ENCODE peak calls at places on chromosomes 3 and 15, in four cellular contexts. D is IMR-90, A is K562, Q is GM12878. R is an unnamed sample.

GRCh38 chr15:74816624-74817369 is 4.2 kb downstream of the LMAN1L start:
- DNase-seq in D (no peak), A (no peak), Q (no peak), R (peak; percentile 59)

GRCh38 chr15:34729886-34730285 is 24.9 kb downstream of the GJD2 start:
- DNase-seq in D (no peak), A (no peak), Q (no peak), R (no peak)

GRCh38 chr3:192481638-192482037 is 245.7 kb downstream of the FGF12 start:
- DNase-seq in D (peak; percentile 20), A (no peak), Q (no peak), R (no peak)

GRCh38 chr3:21435871-21436270 is 315.1 kb downstream of the ZNF385D start:
- DNase-seq in D (peak; percentile 92), A (no peak), Q (no peak), R (no peak)

GRCh38 chr15:36323607-36324006 is 255.8 kb upstream of the CDIN1 start:
- DNase-seq in D (no peak), A (no peak), Q (no peak), R (no peak)

GRCh38 chr3:34408088-34408487 is 609.7 kb downstream of the PDCD6IP start:
- DNase-seq in D (no peak), A (no peak), Q (peak; percentile 8), R (no peak)

GRCh38 chr3:176650478-176650877 is 546.8 kb downstream of the TBL1XR1 start:
- DNase-seq in D (peak; percentile 35), A (peak; percentile 27), Q (no peak), R (no peak)

GRCh38 chr3:151707216-151707615 is 26.5 kb upstream of the AADACL2 start:
- DNase-seq in D (peak; percentile 55), A (no peak), Q (no peak), R (no peak)

GRCh38 chr3:117433439-117433838 is 723.9 kb downstream of the TUSC7 start:
- DNase-seq in D (no peak), A (no peak), Q (no peak), R (no peak)

GRCh38 chr15:39488498-39488897 is 92.4 kb upstream of the THBS1 start:
- DNase-seq in D (peak; percentile 38), A (no peak), Q (no peak), R (no peak)

GRCh38 chr3:138407236-138407907 is 27.0 kb upstream of the ESYT3 start:
- DNase-seq in D (no peak), A (no peak), Q (no peak), R (no peak)

GRCh38 chr3:67192466-67192865 is 194.4 kb downstream of the KBTBD8 start:
- DNase-seq in D (no peak), A (no peak), Q (no peak), R (no peak)

GRCh38 chr15:55590788-55591187 is 2.6 kb upstream of the PYGO1 start:
- DNase-seq in D (no peak), A (no peak), Q (no peak), R (no peak)

GRCh38 chr3:186273586-186273985 is 88.4 kb downstream of the DGKG start:
- DNase-seq in D (no peak), A (no peak), Q (no peak), R (no peak)

GRCh38 chr3:188390775-188391443 is 237.0 kb downstream of the LPP start:
- DNase-seq in D (no peak), A (no peak), Q (no peak), R (no peak)

GRCh38 chr3:127534564-127534963 is 56.0 kb downstream of the TPRA1 start:
- DNase-seq in D (no peak), A (no peak), Q (no peak), R (no peak)

GRCh38 chr3:142586803-142587406 is 8.4 kb upstream of the ATR start:
- DNase-seq in D (peak; percentile 73), A (peak; percentile 77), Q (no peak), R (peak; percentile 64)

GRCh38 chr15:65887565-65887964 is 18.3 kb downstream of the RAB11A start:
- DNase-seq in D (no peak), A (no peak), Q (no peak), R (no peak)

GRCh38 chr15:99598296-99598695 is 32.5 kb downstream of the MEF2A start:
- DNase-seq in D (no peak), A (no peak), Q (no peak), R (no peak)

GRCh38 chr3:58173029-58173669 is 37.6 kb downstream of the DNASE1L3 start:
- DNase-seq in D (no peak), A (peak; percentile 61), Q (no peak), R (no peak)

GRCh38 chr3:49813497-49814174 is at the start of gene UBA7:
- DNase-seq in D (peak; percentile 80), A (peak; percentile 17), Q (no peak), R (no peak)

GRCh38 chr3:50297896-50298725 is 1.1 kb downstream of the HYAL3 start:
- DNase-seq in D (no peak), A (peak; percentile 54), Q (no peak), R (peak; percentile 42)

GRCh38 chr15:60580650-60581415 is 101.9 kb upstream of the ICE2 start:
- DNase-seq in D (no peak), A (no peak), Q (no peak), R (no peak)

GRCh38 chr3:55376753-55377347 is 110.3 kb downstream of the WNT5A start:
- DNase-seq in D (no peak), A (no peak), Q (no peak), R (no peak)

GRCh38 chr3:4532535-4533112 is 39.5 kb downstream of the ITPR1 start:
- DNase-seq in D (no peak), A (peak; percentile 66), Q (no peak), R (peak; percentile 42)

GRCh38 chr3:21752749-21753347 is 1.8 kb upstream of the ZNF385D start:
- DNase-seq in D (peak; percentile 49), A (peak; percentile 30), Q (no peak), R (peak; percentile 60)

GRCh38 chr3:47578691-47579632 is at the start of gene CSPG5:
- DNase-seq in D (no peak), A (peak; percentile 52), Q (no peak), R (peak; percentile 85)

GRCh38 chr3:24981924-24982323 is 446.1 kb upstream of the RARB start:
- DNase-seq in D (no peak), A (no peak), Q (no peak), R (no peak)

GRCh38 chr15:94582368-94582767 is 351.0 kb downstream of the MCTP2 start:
- DNase-seq in D (no peak), A (peak; percentile 46), Q (peak; percentile 9), R (peak; percentile 12)

GRCh38 chr15:67827561-67828378 is 2.5 kb downstream of the SKOR1 start:
- DNase-seq in D (no peak), A (no peak), Q (no peak), R (no peak)

GRCh38 chr15:25477816-25478215 is 39.0 kb upstream of the UBE3A start:
- DNase-seq in D (no peak), A (no peak), Q (no peak), R (no peak)

GRCh38 chr3:46369675-46370132 is 1.0 kb upstream of the CCR5 start:
- DNase-seq in D (no peak), A (no peak), Q (no peak), R (no peak)

GRCh38 chr15:80266113-80266512 is 14.1 kb upstream of the CTXND1 start:
- DNase-seq in D (no peak), A (no peak), Q (no peak), R (no peak)

GRCh38 chr15:27598251-27599045 is 500.7 kb downstream of the OCA2 start:
- DNase-seq in D (no peak), A (peak; percentile 23), Q (no peak), R (no peak)

GRCh38 chr15:66619152-66619903 is 53.5 kb upstream of the LCTL start:
- DNase-seq in D (peak; percentile 68), A (peak; percentile 86), Q (no peak), R (peak; percentile 90)

GRCh38 chr15:73956276-73957086 is 30.2 kb downstream of the LOXL1 start:
- DNase-seq in D (peak; percentile 92), A (no peak), Q (no peak), R (no peak)

GRCh38 chr3:4906107-4906621 is 73.1 kb upstream of the BHLHE40 start:
- DNase-seq in D (peak; percentile 36), A (peak; percentile 70), Q (no peak), R (peak; percentile 47)

GRCh38 chr15:101017935-101018849 is 99.0 kb downstream of the LRRK1 start:
- DNase-seq in D (peak; percentile 61), A (no peak), Q (no peak), R (no peak)

DNA sequence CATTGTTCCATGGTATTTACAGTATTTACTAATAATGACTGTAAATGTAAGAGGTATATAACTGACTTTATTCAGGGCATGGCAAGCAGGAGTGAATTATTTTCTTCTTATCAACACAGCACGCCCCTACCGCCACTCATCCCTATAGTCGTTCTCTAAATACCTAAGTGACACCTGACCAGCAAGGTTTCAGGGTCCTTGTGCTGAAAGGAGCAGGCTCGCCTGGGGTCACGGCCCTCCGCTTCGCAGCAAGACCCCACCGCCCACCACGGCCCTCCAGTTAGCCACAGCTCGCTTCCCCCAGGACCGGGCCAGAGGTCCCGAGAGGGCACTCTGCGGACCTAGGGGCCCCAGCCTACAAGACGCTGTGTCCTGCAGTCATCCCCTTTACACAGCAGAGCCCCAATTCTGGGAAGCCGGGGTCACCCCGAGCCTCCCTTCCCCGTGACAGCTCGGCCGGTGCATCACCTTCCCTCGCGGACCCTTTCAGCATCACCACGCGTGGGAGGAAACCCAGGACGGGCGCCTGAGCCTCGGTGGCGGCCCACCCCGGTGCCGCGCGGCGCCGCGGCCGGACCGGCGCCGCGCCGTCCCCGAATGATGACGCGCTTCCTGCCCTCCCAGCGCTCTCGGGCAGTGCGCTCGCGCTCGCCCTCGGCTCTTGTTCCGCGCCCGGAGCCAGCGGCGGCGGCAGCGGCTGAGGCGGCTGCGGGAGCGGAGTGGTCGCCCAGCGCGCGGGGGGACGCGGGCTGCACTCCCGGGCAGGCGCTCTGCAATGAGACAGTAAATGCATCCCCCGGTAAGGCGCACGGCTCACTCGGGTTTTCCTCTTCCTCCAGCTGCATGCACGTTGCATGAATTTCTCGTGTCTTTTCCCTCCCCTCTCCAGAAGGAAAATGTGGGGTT is 225.1 kb upstream of the C2CD4B start:
- DNase-seq in D (peak; percentile 77), A (peak; percentile 87), Q (no peak), R (peak; percentile 94)
- TF ChIP-seq MXI1 in D (peak; percentile 74), A (no peak), Q (peak; percentile 69), R (peak; percentile 66)

GRCh38 chr3:178982138-178982537 is 89.5 kb downstream of the ZMAT3 start:
- DNase-seq in D (peak; percentile 44), A (no peak), Q (no peak), R (no peak)
- TF ChIP-seq RCOR1 in D (no peak), A (no peak), Q (no peak), R (no peak)

GRCh38 chr15:38189651-38190280 is 62.9 kb upstream of the SPRED1 start:
- DNase-seq in D (no peak), A (no peak), Q (no peak), R (no peak)
- TF ChIP-seq MXI1 in D (no peak), A (no peak), Q (no peak), R (no peak)

DNA sequence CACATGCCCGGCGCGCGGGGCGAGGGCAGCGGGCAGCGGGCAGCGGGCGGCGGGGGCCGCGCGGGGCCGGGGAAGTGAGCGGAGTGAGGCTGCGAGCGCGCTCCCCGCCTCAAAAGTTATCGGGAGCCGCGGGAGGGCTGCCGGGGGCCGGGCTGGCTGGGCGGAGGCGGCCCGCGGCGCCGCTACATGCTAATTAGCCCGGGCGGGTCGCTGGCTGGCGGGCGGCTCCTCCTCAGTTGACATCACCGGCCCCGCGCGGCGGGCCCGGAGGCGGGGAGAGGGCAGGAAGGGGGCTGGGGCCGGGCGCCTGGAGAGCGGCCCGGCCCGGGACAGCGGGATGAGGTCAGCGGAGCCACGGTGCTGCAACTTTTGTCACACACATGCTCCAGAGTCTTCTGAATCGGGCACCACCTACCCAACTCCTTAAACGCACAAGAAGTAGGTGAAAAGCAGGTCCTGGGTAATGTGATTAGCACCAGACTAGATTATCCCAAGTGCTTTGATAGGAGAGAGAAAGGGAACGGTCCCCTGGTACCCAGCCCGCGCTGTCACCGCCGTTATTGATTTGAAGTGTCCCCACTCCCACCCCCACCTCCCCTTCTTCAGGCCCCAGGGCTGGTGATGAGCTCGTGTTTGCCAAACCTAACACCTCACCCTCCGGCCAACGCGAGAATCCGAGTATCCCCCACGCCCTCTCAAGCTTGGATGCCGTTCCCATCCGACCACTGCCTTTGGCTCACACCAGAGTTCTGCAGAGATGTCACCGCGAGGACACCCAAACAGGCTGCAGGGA is at the start of gene HEG1:
- DNase-seq in D (peak; percentile 77), A (peak; percentile 58), Q (no peak), R (peak; percentile 90)
- TF ChIP-seq RCOR1 in D (no peak), A (no peak), Q (no peak), R (no peak)